ENCODE peak calls at places on chromosomes 11 and 22, in ten cellular contexts. One of them, this sample, is unnamed.

GRCh38 chr11:113242767-113243397 is 71.5 kb upstream of the TTC12 start:
- DNase-seq in bronchial epithelial cell: no peak
- DNase-seq in gastrocnemius medialis: no peak
- DNase-seq in mammary epithelial cell: peak; percentile 39
- DNase-seq in left lung: no peak
- DNase-seq in colonic mucosa: no peak
- DNase-seq in AG09309: peak; percentile 24
- DNase-seq in psoas muscle: no peak
- DNase-seq in GM12865: peak; percentile 23
- DNase-seq in lung: no peak
- DNase-seq in this sample: no peak

GRCh38 chr11:70545626-70545945 is 147.3 kb downstream of the CTTN start:
- DNase-seq in GM12865: no peak
- DNase-seq in gastrocnemius medialis: no peak
- DNase-seq in psoas muscle: no peak
- DNase-seq in left lung: peak; percentile 64
- DNase-seq in AG09309: no peak
- DNase-seq in lung: no peak
- DNase-seq in bronchial epithelial cell: no peak
- DNase-seq in mammary epithelial cell: no peak
- DNase-seq in colonic mucosa: no peak
- DNase-seq in this sample: no peak

GRCh38 chr11:117833401-117833891 is 8.9 kb upstream of the FXYD2 start:
- DNase-seq in left lung: peak; percentile 82
- DNase-seq in psoas muscle: peak; percentile 81
- DNase-seq in lung: peak; percentile 72
- DNase-seq in gastrocnemius medialis: peak; percentile 96
- DNase-seq in mammary epithelial cell: no peak
- DNase-seq in AG09309: no peak
- DNase-seq in bronchial epithelial cell: no peak
- DNase-seq in GM12865: no peak
- DNase-seq in colonic mucosa: peak; percentile 87
- DNase-seq in this sample: no peak

GRCh38 chr22:44103735-44104134 is 77.0 kb upstream of the PARVG start:
- DNase-seq in bronchial epithelial cell: no peak
- DNase-seq in GM12865: no peak
- DNase-seq in AG09309: no peak
- DNase-seq in left lung: peak; percentile 47
- DNase-seq in lung: no peak
- DNase-seq in colonic mucosa: no peak
- DNase-seq in mammary epithelial cell: no peak
- DNase-seq in gastrocnemius medialis: no peak
- DNase-seq in psoas muscle: no peak
- DNase-seq in this sample: no peak

GRCh38 chr11:134997652-134998320 is 585.7 kb upstream of the B3GAT1 start:
- DNase-seq in GM12865: no peak
- DNase-seq in AG09309: no peak
- DNase-seq in colonic mucosa: no peak
- DNase-seq in bronchial epithelial cell: no peak
- DNase-seq in psoas muscle: no peak
- DNase-seq in mammary epithelial cell: no peak
- DNase-seq in left lung: no peak
- DNase-seq in gastrocnemius medialis: no peak
- DNase-seq in lung: no peak
- DNase-seq in this sample: no peak

GRCh38 chr22:41648431-41648830 is 27.3 kb downstream of the XRCC6 start:
- DNase-seq in GM12865: no peak
- DNase-seq in mammary epithelial cell: no peak
- DNase-seq in colonic mucosa: no peak
- DNase-seq in psoas muscle: no peak
- DNase-seq in lung: no peak
- DNase-seq in gastrocnemius medialis: no peak
- DNase-seq in bronchial epithelial cell: no peak
- DNase-seq in AG09309: no peak
- DNase-seq in left lung: no peak
- DNase-seq in this sample: no peak

GRCh38 chr11:132982769-132983168 is 549.5 kb downstream of the OPCML start:
- DNase-seq in gastrocnemius medialis: no peak
- DNase-seq in mammary epithelial cell: no peak
- DNase-seq in colonic mucosa: no peak
- DNase-seq in left lung: no peak
- DNase-seq in psoas muscle: no peak
- DNase-seq in GM12865: no peak
- DNase-seq in bronchial epithelial cell: no peak
- DNase-seq in AG09309: no peak
- DNase-seq in lung: no peak
- DNase-seq in this sample: no peak

GRCh38 chr11:114170226-114170625 is 110.7 kb downstream of the ZBTB16 start:
- DNase-seq in colonic mucosa: no peak
- DNase-seq in gastrocnemius medialis: peak; percentile 34
- DNase-seq in mammary epithelial cell: no peak
- DNase-seq in bronchial epithelial cell: no peak
- DNase-seq in GM12865: no peak
- DNase-seq in psoas muscle: no peak
- DNase-seq in lung: no peak
- DNase-seq in left lung: no peak
- DNase-seq in AG09309: no peak
- DNase-seq in this sample: no peak

GRCh38 chr11:132838621-132839020 is 693.7 kb downstream of the OPCML start:
- DNase-seq in left lung: no peak
- DNase-seq in mammary epithelial cell: peak; percentile 19
- DNase-seq in GM12865: no peak
- DNase-seq in bronchial epithelial cell: peak; percentile 29
- DNase-seq in colonic mucosa: no peak
- DNase-seq in lung: no peak
- DNase-seq in AG09309: no peak
- DNase-seq in psoas muscle: no peak
- DNase-seq in gastrocnemius medialis: no peak
- DNase-seq in this sample: no peak

GRCh38 chr11:47495856-47496217 is 46.9 kb upstream of the RAPSN start:
- DNase-seq in left lung: no peak
- DNase-seq in GM12865: no peak
- DNase-seq in gastrocnemius medialis: no peak
- DNase-seq in lung: no peak
- DNase-seq in psoas muscle: no peak
- DNase-seq in AG09309: no peak
- DNase-seq in mammary epithelial cell: no peak
- DNase-seq in bronchial epithelial cell: no peak
- DNase-seq in colonic mucosa: no peak
- DNase-seq in this sample: no peak

GRCh38 chr11:133291672-133292265 is 240.5 kb downstream of the OPCML start:
- DNase-seq in psoas muscle: no peak
- DNase-seq in GM12865: no peak
- DNase-seq in lung: no peak
- DNase-seq in colonic mucosa: no peak
- DNase-seq in left lung: no peak
- DNase-seq in mammary epithelial cell: no peak
- DNase-seq in bronchial epithelial cell: no peak
- DNase-seq in gastrocnemius medialis: no peak
- DNase-seq in AG09309: no peak
- DNase-seq in this sample: no peak

GRCh38 chr22:45112136-45112879 is 51.4 kb upstream of the NUP50 start:
- DNase-seq in psoas muscle: peak; percentile 33
- DNase-seq in GM12865: no peak
- DNase-seq in lung: no peak
- DNase-seq in left lung: no peak
- DNase-seq in colonic mucosa: no peak
- DNase-seq in mammary epithelial cell: peak; percentile 84
- DNase-seq in AG09309: no peak
- DNase-seq in bronchial epithelial cell: no peak
- DNase-seq in gastrocnemius medialis: no peak
- DNase-seq in this sample: no peak

GRCh38 chr11:118672865-118673264 is 6.6 kb downstream of the TREH start:
- DNase-seq in psoas muscle: no peak
- DNase-seq in mammary epithelial cell: no peak
- DNase-seq in lung: no peak
- DNase-seq in colonic mucosa: no peak
- DNase-seq in GM12865: no peak
- DNase-seq in left lung: no peak
- DNase-seq in AG09309: no peak
- DNase-seq in gastrocnemius medialis: no peak
- DNase-seq in bronchial epithelial cell: no peak
- DNase-seq in this sample: peak; percentile 2

GRCh38 chr11:115409691-115410220 is 94.5 kb downstream of the CADM1 start:
- DNase-seq in gastrocnemius medialis: no peak
- DNase-seq in psoas muscle: no peak
- DNase-seq in mammary epithelial cell: no peak
- DNase-seq in bronchial epithelial cell: no peak
- DNase-seq in GM12865: no peak
- DNase-seq in left lung: no peak
- DNase-seq in colonic mucosa: peak; percentile 24
- DNase-seq in AG09309: no peak
- DNase-seq in lung: no peak
- DNase-seq in this sample: no peak

GRCh38 chr11:59582006-59582405 is 33.6 kb downstream of the OSBP start:
- DNase-seq in left lung: no peak
- DNase-seq in mammary epithelial cell: no peak
- DNase-seq in bronchial epithelial cell: no peak
- DNase-seq in lung: no peak
- DNase-seq in psoas muscle: no peak
- DNase-seq in AG09309: no peak
- DNase-seq in gastrocnemius medialis: no peak
- DNase-seq in GM12865: no peak
- DNase-seq in colonic mucosa: no peak
- DNase-seq in this sample: no peak

GRCh38 chr22:46150615-46151423 is 493 bp downstream of the PPARA start:
- DNase-seq in lung: no peak
- DNase-seq in gastrocnemius medialis: peak; percentile 28
- DNase-seq in GM12865: peak; percentile 73
- DNase-seq in mammary epithelial cell: peak; percentile 49
- DNase-seq in left lung: peak; percentile 89
- DNase-seq in bronchial epithelial cell: no peak
- DNase-seq in psoas muscle: peak; percentile 55
- DNase-seq in AG09309: no peak
- DNase-seq in colonic mucosa: peak; percentile 52
- DNase-seq in this sample: no peak
- H3K4me3 ChIP-seq in lung: peak overlapping the region; percentile 68
- H3K4me3 ChIP-seq in gastrocnemius medialis: peak overlapping the region; percentile 89
- H3K4me3 ChIP-seq in GM12865: peak overlapping the region; percentile 93
- H3K4me3 ChIP-seq in mammary epithelial cell: peak overlapping the region; percentile 76
- H3K4me3 ChIP-seq in left lung: peak overlapping the region; percentile 92
- H3K4me3 ChIP-seq in bronchial epithelial cell: peak overlapping the region; percentile 88
- H3K4me3 ChIP-seq in psoas muscle: peak overlapping the region; percentile 94
- H3K4me3 ChIP-seq in AG09309: peak overlapping the region; percentile 84
- H3K4me3 ChIP-seq in colonic mucosa: peak overlapping the region; percentile 80
- H3K4me3 ChIP-seq in this sample: peak overlapping the region; percentile 91

GRCh38 chr11:73404048-73404447 is 27.8 kb downstream of the RELT start:
- DNase-seq in lung: peak; percentile 69
- DNase-seq in GM12865: no peak
- DNase-seq in mammary epithelial cell: peak; percentile 31
- DNase-seq in bronchial epithelial cell: peak; percentile 34
- DNase-seq in colonic mucosa: no peak
- DNase-seq in psoas muscle: peak; percentile 65
- DNase-seq in AG09309: no peak
- DNase-seq in gastrocnemius medialis: peak; percentile 73
- DNase-seq in left lung: peak; percentile 75
- DNase-seq in this sample: peak; percentile 79
- H3K4me3 ChIP-seq in lung: no peak overlapping the region
- H3K4me3 ChIP-seq in GM12865: no peak overlapping the region
- H3K4me3 ChIP-seq in mammary epithelial cell: no peak overlapping the region
- H3K4me3 ChIP-seq in bronchial epithelial cell: no peak overlapping the region
- H3K4me3 ChIP-seq in colonic mucosa: no peak overlapping the region
- H3K4me3 ChIP-seq in psoas muscle: no peak overlapping the region
- H3K4me3 ChIP-seq in AG09309: no peak overlapping the region
- H3K4me3 ChIP-seq in gastrocnemius medialis: no peak overlapping the region
- H3K4me3 ChIP-seq in left lung: no peak overlapping the region
- H3K4me3 ChIP-seq in this sample: no peak overlapping the region

DNA sequence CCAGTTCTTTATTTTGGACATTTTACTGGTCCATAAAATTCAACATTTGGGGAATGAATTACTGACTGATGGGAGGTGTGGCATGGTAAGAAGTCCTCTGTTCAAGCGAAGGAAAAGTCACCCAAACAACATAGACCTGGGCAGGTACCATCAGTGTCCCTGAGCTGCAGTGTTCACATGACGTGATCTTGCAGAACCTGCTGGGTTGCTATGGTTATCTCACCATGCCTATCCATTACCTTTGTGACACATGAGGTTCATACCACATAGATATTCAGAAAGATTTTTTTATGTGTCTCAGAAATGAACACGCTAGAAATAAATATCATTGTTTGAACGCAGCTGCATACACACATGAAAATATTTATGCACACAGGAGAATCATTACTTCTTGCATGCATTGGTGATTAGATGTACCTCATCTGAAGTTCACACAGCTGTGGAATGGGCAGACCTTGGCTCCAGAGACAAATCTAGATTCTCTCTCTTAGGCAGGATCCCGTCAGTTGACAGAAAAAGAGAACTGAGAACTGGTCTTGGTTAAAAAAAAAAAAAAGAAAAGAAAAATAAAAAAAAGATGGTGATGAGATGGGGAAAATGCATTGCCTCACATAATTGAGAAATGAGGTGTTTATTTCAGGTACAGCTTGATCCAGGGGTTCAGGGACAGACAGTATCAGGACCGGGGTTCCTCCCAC is 21.4 kb upstream of the RCN1 start:
- DNase-seq in AG09309: no peak
- DNase-seq in bronchial epithelial cell: peak; percentile 22
- DNase-seq in left lung: no peak
- DNase-seq in lung: no peak
- DNase-seq in gastrocnemius medialis: no peak
- DNase-seq in psoas muscle: no peak
- DNase-seq in GM12865: peak; percentile 58
- DNase-seq in colonic mucosa: no peak
- DNase-seq in mammary epithelial cell: no peak
- DNase-seq in this sample: no peak
- H3K4me3 ChIP-seq in AG09309: no peak overlapping the region
- H3K4me3 ChIP-seq in bronchial epithelial cell: no peak overlapping the region
- H3K4me3 ChIP-seq in left lung: no peak overlapping the region
- H3K4me3 ChIP-seq in lung: no peak overlapping the region
- H3K4me3 ChIP-seq in gastrocnemius medialis: no peak overlapping the region
- H3K4me3 ChIP-seq in psoas muscle: no peak overlapping the region
- H3K4me3 ChIP-seq in GM12865: no peak overlapping the region
- H3K4me3 ChIP-seq in colonic mucosa: no peak overlapping the region
- H3K4me3 ChIP-seq in mammary epithelial cell: no peak overlapping the region
- H3K4me3 ChIP-seq in this sample: no peak overlapping the region

DNA sequence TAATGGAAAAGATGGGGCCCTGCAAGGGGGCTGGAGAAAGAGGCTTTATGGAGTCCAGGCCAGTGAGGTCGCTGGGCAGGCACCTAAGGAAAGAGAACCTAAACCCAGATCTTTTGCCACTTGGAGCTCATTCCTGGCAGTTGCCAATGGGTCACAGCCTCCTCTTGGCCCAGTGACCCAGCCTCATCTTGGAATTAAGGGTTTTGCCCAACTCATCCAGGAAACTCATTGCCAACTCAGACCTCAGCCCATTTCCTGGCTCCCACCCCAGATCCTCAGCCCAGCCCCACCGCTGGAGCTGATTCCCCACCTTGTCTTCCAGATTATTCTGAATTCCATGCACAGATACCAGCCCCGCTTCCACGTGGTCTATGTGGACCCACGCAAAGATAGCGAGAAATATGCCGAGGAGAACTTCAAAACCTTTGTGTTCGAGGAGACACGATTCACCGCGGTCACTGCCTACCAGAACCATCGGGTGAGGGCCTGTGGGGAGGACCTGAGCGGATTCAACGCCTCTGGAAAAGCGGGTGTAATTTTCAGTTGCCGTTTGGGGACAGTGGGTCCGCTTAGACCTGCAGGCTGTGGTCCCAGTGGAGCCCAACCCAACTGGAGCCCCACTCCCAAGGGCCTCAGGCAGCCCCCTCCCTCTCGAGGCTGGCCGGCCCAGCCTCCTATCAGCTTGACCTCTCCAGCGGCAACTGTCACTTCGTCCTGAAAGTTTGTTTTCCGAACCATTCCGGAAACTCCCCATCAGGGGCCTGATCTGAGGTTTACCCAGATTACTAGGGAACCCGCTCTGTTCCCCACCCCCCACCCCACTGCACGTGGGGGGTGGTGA is 4.3 kb downstream of the TBX1 start:
- DNase-seq in mammary epithelial cell: no peak
- DNase-seq in colonic mucosa: no peak
- DNase-seq in psoas muscle: no peak
- DNase-seq in gastrocnemius medialis: no peak
- DNase-seq in lung: no peak
- DNase-seq in left lung: peak; percentile 34
- DNase-seq in AG09309: no peak
- DNase-seq in GM12865: no peak
- DNase-seq in bronchial epithelial cell: no peak
- DNase-seq in this sample: no peak
- H3K4me3 ChIP-seq in mammary epithelial cell: no peak overlapping the region
- H3K4me3 ChIP-seq in colonic mucosa: no peak overlapping the region
- H3K4me3 ChIP-seq in psoas muscle: no peak overlapping the region
- H3K4me3 ChIP-seq in gastrocnemius medialis: no peak overlapping the region
- H3K4me3 ChIP-seq in lung: no peak overlapping the region
- H3K4me3 ChIP-seq in left lung: no peak overlapping the region
- H3K4me3 ChIP-seq in AG09309: no peak overlapping the region
- H3K4me3 ChIP-seq in GM12865: no peak overlapping the region
- H3K4me3 ChIP-seq in bronchial epithelial cell: no peak overlapping the region
- H3K4me3 ChIP-seq in this sample: no peak overlapping the region